ENCODE peak calls at places on chromosome 1, in four cellular contexts. L, W, M and O are unnamed samples.

GRCh38 chr1:185376840-185377635 is 60.0 kb upstream of the IVNS1ABP start:
- DNase-seq in L (no peak), W (no peak), M (no peak), O (no peak)

GRCh38 chr1:199290186-199290585 is 651.3 kb downstream of the PTPRC start:
- DNase-seq in L (no peak), W (no peak), M (no peak), O (no peak)

GRCh38 chr1:31413405-31414005 is 492 bp downstream of the SERINC2 start:
- DNase-seq in L (no peak), W (no peak), M (peak), O (peak)

GRCh38 chr1:207259391-207259790 is 62.1 kb upstream of the CD55 start:
- DNase-seq in L (no peak), W (peak), M (no peak), O (no peak)

GRCh38 chr1:207672525-207673130 is 27.7 kb downstream of the CR1L start:
- DNase-seq in L (peak), W (peak), M (peak), O (peak)

GRCh38 chr1:61423643-61424042 is 301.3 kb downstream of the TM2D1 start:
- DNase-seq in L (no peak), W (no peak), M (no peak), O (no peak)

GRCh38 chr1:177281901-177282300 is 111.1 kb downstream of the BRINP2 start:
- DNase-seq in L (no peak), W (no peak), M (no peak), O (no peak)

GRCh38 chr1:200627548-200628222 is 7.1 kb upstream of the KIF14 start:
- DNase-seq in L (no peak), W (no peak), M (no peak), O (no peak)

GRCh38 chr1:99957818-99958217 is 12.0 kb upstream of the SLC35A3 start:
- DNase-seq in L (no peak), W (no peak), M (no peak), O (no peak)

GRCh38 chr1:114108741-114109255 is 44.9 kb downstream of the SYT6 start:
- DNase-seq in L (no peak), W (no peak), M (no peak), O (no peak)

GRCh38 chr1:42966688-42967609 is 8.3 kb upstream of the SLC2A1 start:
- DNase-seq in L (no peak), W (peak), M (peak), O (peak)

GRCh38 chr1:236078988-236079387 is 14.1 kb upstream of the NID1 start:
- DNase-seq in L (no peak), W (no peak), M (no peak), O (no peak)

GRCh38 chr1:36179220-36179600 is 23.2 kb downstream of the MAP7D1 start:
- DNase-seq in L (no peak), W (no peak), M (no peak), O (no peak)

GRCh38 chr1:6832789-6833188 is 47.5 kb downstream of the CAMTA1 start:
- DNase-seq in L (no peak), W (no peak), M (no peak), O (peak)